ENCODE peak calls at places on chromosomes 6 and 20, in six cellular contexts. T, R, Z, H, L and V are unnamed samples.

GRCh38 chr6:165008971-165009370 is 300.4 kb downstream of the C6orf118 start:
- DNase-seq in T (no peak), R (no peak), Z (no peak), H (no peak), L (no peak), V (no peak)

GRCh38 chr6:158669145-158670035 is 19.5 kb downstream of the SYTL3 start:
- DNase-seq in T (peak; percentile 76), R (no peak), Z (no peak), H (no peak), L (no peak), V (no peak)

GRCh38 chr6:130625825-130626500 is 201.2 kb upstream of the SMLR1 start:
- DNase-seq in T (no peak), R (no peak), Z (no peak), H (no peak), L (peak; percentile 67), V (no peak)

GRCh38 chr20:47456952-47457724 is 44.5 kb upstream of the NCOA3 start:
- DNase-seq in T (peak; percentile 87), R (no peak), Z (no peak), H (no peak), L (peak; percentile 76), V (no peak)

GRCh38 chr6:149567194-149567586 is 1.0 kb downstream of the GINM1 start:
- DNase-seq in T (no peak), R (no peak), Z (no peak), H (no peak), L (no peak), V (no peak)

GRCh38 chr6:39421383-39422225 is 99.1 kb upstream of the KCNK16 start:
- DNase-seq in T (no peak), R (no peak), Z (no peak), H (no peak), L (no peak), V (no peak)

GRCh38 chr6:8219352-8219943 is 117.1 kb upstream of the EEF1E1 start:
- DNase-seq in T (peak; percentile 20), R (no peak), Z (peak; percentile 13), H (no peak), L (peak; percentile 77), V (peak; percentile 8)

GRCh38 chr6:3568396-3569082 is 111.7 kb upstream of the SLC22A23 start:
- DNase-seq in T (peak; percentile 10), R (no peak), Z (no peak), H (no peak), L (no peak), V (no peak)

GRCh38 chr20:23047738-23048214 is 1.7 kb downstream of the THBD start:
- DNase-seq in T (no peak), R (no peak), Z (no peak), H (peak; percentile 39), L (no peak), V (no peak)

GRCh38 chr6:3394671-3395070 is 62.2 kb downstream of the SLC22A23 start:
- DNase-seq in T (no peak), R (no peak), Z (no peak), H (no peak), L (no peak), V (no peak)

GRCh38 chr6:157019115-157019628 is 242.0 kb downstream of the ARID1B start:
- DNase-seq in T (no peak), R (no peak), Z (no peak), H (no peak), L (peak; percentile 5), V (no peak)

GRCh38 chr20:61708891-61709290 is 356.8 kb downstream of the TAF4 start:
- DNase-seq in T (no peak), R (no peak), Z (no peak), H (no peak), L (no peak), V (no peak)

GRCh38 chr20:48797275-48797825 is 30.4 kb downstream of the PREX1 start:
- DNase-seq in T (no peak), R (peak; percentile 49), Z (no peak), H (no peak), L (no peak), V (no peak)

GRCh38 chr6:157139054-157139708 is 184.1 kb downstream of the TMEM242 start:
- DNase-seq in T (no peak), R (no peak), Z (no peak), H (no peak), L (no peak), V (no peak)

GRCh38 chr6:100175814-100176275 is 181.8 kb upstream of the MCHR2 start:
- DNase-seq in T (peak; percentile 52), R (no peak), Z (no peak), H (no peak), L (peak; percentile 88), V (no peak)

GRCh38 chr20:46683939-46684750 is 5.1 kb downstream of the TP53RK start:
- DNase-seq in T (peak; percentile 80), R (peak; percentile 33), Z (no peak), H (peak; percentile 65), L (peak; percentile 79), V (no peak)

GRCh38 chr20:37911838-37912273 is 8.9 kb downstream of the VSTM2L start:
- DNase-seq in T (peak; percentile 56), R (peak; percentile 66), Z (no peak), H (no peak), L (peak; percentile 69), V (no peak)

GRCh38 chr6:67952121-67952520 is 683.0 kb upstream of the ADGRB3 start:
- DNase-seq in T (no peak), R (no peak), Z (no peak), H (no peak), L (peak; percentile 41), V (no peak)

GRCh38 chr20:24502661-24503060 is 33.2 kb downstream of the SYNDIG1 start:
- DNase-seq in T (no peak), R (no peak), Z (no peak), H (no peak), L (peak; percentile 44), V (no peak)

GRCh38 chr6:160261991-160262718 is 3.5 kb upstream of the SLC22A2 start:
- DNase-seq in T (no peak), R (no peak), Z (no peak), H (no peak), L (no peak), V (no peak)

GRCh38 chr6:142378138-142378875 is 76.5 kb downstream of the ADGRG6 start:
- DNase-seq in T (peak; percentile 45), R (no peak), Z (no peak), H (no peak), L (peak; percentile 99), V (no peak)

GRCh38 chr20:16581241-16581640 is 8.0 kb upstream of the KIF16B start:
- DNase-seq in T (no peak), R (no peak), Z (no peak), H (no peak), L (peak; percentile 5), V (no peak)

GRCh38 chr20:48621256-48622078 is 206.3 kb downstream of the PREX1 start:
- DNase-seq in T (peak; percentile 59), R (no peak), Z (no peak), H (no peak), L (peak; percentile 19), V (no peak)

GRCh38 chr6:14477559-14477958 is 360.0 kb downstream of the CD83 start:
- DNase-seq in T (no peak), R (no peak), Z (no peak), H (no peak), L (no peak), V (no peak)

GRCh38 chr6:14478396-14479225 is 361.0 kb downstream of the CD83 start:
- DNase-seq in T (no peak), R (no peak), Z (no peak), H (no peak), L (peak; percentile 58), V (no peak)

GRCh38 chr6:14475306-14475705 is 357.7 kb downstream of the CD83 start:
- DNase-seq in T (no peak), R (no peak), Z (no peak), H (no peak), L (no peak), V (no peak)

GRCh38 chr6:14474816-14475215 is 357.2 kb downstream of the CD83 start:
- DNase-seq in T (no peak), R (no peak), Z (no peak), H (no peak), L (no peak), V (no peak)

GRCh38 chr6:14476793-14477531 is 359.4 kb downstream of the CD83 start:
- DNase-seq in T (no peak), R (peak; percentile 33), Z (no peak), H (peak; percentile 66), L (peak; percentile 97), V (no peak)
- H3K4me3 ChIP-seq in T (no peak overlapping the region), R (peak overlapping the region; percentile 25), Z (no peak overlapping the region), H (no peak overlapping the region), L (peak overlapping the region; percentile 46), V (no peak overlapping the region)

GRCh38 chr6:26017567-26017966 is 55.0 kb downstream of the TRIM38 start:
- DNase-seq in T (peak; percentile 90), R (peak; percentile 67), Z (no peak), H (peak; percentile 90), L (peak; percentile 80), V (peak; percentile 48)
- TF ChIP-seq CTCF in T (peak; percentile 50), R (peak; percentile 55), Z (no peak), H (peak; percentile 38), L (peak; percentile 45), V (peak; percentile 60)

DNA sequence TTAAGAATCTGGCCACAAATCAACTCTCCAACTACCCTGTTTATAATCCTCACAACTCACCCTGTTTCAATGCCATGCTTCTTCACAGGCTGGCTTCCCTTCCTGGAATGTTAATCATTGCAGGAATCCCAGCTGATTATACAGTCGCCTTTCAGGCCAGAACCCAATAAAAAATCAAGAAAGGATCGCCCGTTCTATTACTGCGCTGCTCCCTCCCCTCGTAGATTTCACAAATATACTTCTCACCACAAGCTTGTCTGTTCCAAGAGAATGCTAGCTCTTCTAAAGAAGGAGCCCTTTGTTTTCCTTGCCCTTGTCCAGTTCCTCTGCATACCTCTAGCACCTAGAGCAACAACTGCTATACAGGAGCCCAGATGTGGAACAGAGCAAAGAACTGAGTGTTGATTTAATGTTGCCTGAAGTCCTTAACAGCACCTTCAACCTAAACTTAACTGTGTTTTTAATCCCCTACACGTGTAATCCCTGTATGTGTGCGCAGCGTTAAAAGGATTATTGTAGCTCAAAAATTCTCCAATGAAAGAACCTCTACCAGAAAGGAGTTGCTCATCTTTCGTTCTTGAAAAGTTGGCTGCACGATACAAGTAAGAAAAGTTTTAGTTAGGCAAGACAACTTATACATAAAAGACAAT is 988 bp downstream of the ECHDC1 start:
- DNase-seq in T (peak; percentile 75), R (no peak), Z (no peak), H (no peak), L (peak; percentile 66), V (no peak)
- H3K4me3 ChIP-seq in T (peak overlapping the region; percentile 84), R (peak overlapping the region; percentile 72), Z (peak overlapping the region; percentile 96), H (peak overlapping the region; percentile 49), L (peak overlapping the region; percentile 98), V (peak overlapping the region; percentile 75)

DNA sequence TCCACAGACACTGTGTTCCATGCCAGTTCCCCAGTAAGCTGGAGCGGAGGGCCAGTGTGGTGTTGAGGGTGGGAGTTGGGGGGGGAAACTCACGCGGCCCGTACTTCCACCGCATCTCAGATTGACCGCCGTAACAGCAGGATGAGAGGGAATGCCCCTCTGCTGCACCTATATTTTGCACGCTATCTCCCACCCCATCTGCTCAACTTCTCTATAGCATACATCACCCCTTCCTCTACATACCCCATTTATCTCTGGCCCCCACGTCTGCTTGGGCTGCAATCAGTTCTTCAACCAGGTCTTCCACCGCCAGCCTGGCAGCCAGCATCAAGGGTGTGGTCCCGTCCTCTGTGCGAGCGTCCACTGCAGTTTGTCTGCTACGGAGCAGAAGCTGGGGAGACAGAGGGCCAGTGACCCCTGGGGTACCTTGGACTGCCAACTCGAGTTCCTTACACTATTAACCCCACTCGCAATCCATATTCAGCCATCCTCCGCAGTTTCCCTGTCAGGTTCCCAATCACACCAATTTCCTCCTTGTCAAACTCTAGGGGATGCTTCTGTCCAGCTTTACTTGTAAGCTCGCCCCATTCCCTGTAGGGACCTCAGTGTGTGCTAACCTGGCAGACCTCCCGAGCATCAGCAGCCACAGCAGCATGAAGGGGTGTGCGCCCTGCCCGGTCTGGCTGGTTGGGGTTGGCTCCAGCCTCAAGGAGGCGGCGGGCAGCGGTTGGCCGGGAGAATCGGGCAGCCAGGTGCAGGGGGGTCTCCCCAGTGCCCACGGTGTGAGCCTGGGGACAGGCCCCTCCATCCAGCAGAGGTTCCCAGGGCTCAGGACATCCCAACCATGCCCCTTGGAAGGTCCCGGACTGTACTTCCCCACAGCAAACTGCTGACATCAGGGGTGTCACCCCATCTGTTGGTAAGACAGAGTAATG is 4.5 kb upstream of the GPSM3 start:
- DNase-seq in T (no peak), R (peak; percentile 55), Z (no peak), H (peak; percentile 71), L (peak; percentile 12), V (no peak)
- TF ChIP-seq CTCF in T (no peak), R (no peak), Z (no peak), H (no peak), L (no peak), V (peak; percentile 18)